ENCODE peak calls at places on chromosome 4, in nine cellular contexts. A is NCI-H2081; X is astrocyte of the hippocampus; R is tibial nerve; V is T-helper 2 cell; C is AG09319; U is naive thymus-derived CD8-positive, alpha-beta T cell; L is CD8-positive, alpha-beta T cell; Q is WTC11. N is an unnamed sample.
A peak's percentile ranks its signal among the peaks of the same experiment; 100 is the strongest.

GRCh38 chr4:163764569-163764968 is 270.1 kb downstream of the TMA16 start:
- DNase-seq in A (no peak), X (no peak), R (no peak), V (no peak), C (no peak), U (no peak), L (no peak), Q (no peak), N (no peak)

GRCh38 chr4:73853246-73853704 is at the start of gene PF4V1:
- DNase-seq in A (no peak), X (peak; percentile 39), R (no peak), V (no peak), C (no peak), U (no peak), L (no peak), Q (peak; percentile 71), N (no peak)

GRCh38 chr4:111937368-111937767 is 207.9 kb upstream of the FAM241A start:
- DNase-seq in A (peak; percentile 46), X (peak; percentile 20), R (no peak), V (no peak), C (peak; percentile 12), U (no peak), L (no peak), Q (no peak), N (no peak)

GRCh38 chr4:156778093-156778492 is 193.5 kb downstream of the PDGFC start:
- DNase-seq in A (no peak), X (peak; percentile 35), R (no peak), V (no peak), C (no peak), U (no peak), L (no peak), Q (no peak), N (no peak)

GRCh38 chr4:140681201-140681600 is 75.0 kb downstream of the TBC1D9 start:
- DNase-seq in A (no peak), X (no peak), R (no peak), V (no peak), C (no peak), U (no peak), L (no peak), Q (no peak), N (no peak)

GRCh38 chr4:85496146-85496849 is 21.3 kb downstream of the ARHGAP24 start:
- DNase-seq in A (no peak), X (peak; percentile 55), R (no peak), V (no peak), C (no peak), U (no peak), L (no peak), Q (no peak), N (no peak)

GRCh38 chr4:2793920-2794706 is 1.2 kb downstream of the SH3BP2 start:
- DNase-seq in A (peak; percentile 11), X (peak; percentile 42), R (peak; percentile 16), V (no peak), C (no peak), U (no peak), L (no peak), Q (peak; percentile 16), N (peak; percentile 12)

GRCh38 chr4:24973471-24974251 is 57.1 kb downstream of the LGI2 start:
- DNase-seq in A (no peak), X (peak; percentile 42), R (no peak), V (no peak), C (no peak), U (no peak), L (no peak), Q (no peak), N (peak; percentile 13)

GRCh38 chr4:8586671-8587468 is 5.7 kb upstream of the CPZ start:
- DNase-seq in A (no peak), X (no peak), R (no peak), V (no peak), C (no peak), U (no peak), L (no peak), Q (peak; percentile 11), N (no peak)

GRCh38 chr4:118817178-118817930 is 18.6 kb downstream of the SEC24D start:
- DNase-seq in A (no peak), X (no peak), R (no peak), V (no peak), C (no peak), U (no peak), L (no peak), Q (no peak), N (no peak)

GRCh38 chr4:121784975-121785374 is 16.1 kb upstream of the EXOSC9 start:
- DNase-seq in A (no peak), X (peak; percentile 95), R (no peak), V (no peak), C (peak; percentile 77), U (no peak), L (no peak), Q (no peak), N (no peak)

GRCh38 chr4:11720292-11720691 is 291.6 kb upstream of the HS3ST1 start:
- DNase-seq in A (peak; percentile 47), X (peak; percentile 58), R (no peak), V (no peak), C (no peak), U (peak; percentile 2), L (no peak), Q (no peak), N (peak; percentile 33)

GRCh38 chr4:1495416-1496115 is 89.3 kb upstream of the NKX1-1 start:
- DNase-seq in A (no peak), X (no peak), R (no peak), V (no peak), C (no peak), U (no peak), L (no peak), Q (peak; percentile 8), N (no peak)

GRCh38 chr4:158090323-158090722 is 82.5 kb downstream of the GASK1B start:
- DNase-seq in A (peak; percentile 4), X (peak; percentile 64), R (no peak), V (no peak), C (peak; percentile 0), U (no peak), L (no peak), Q (no peak), N (no peak)

GRCh38 chr4:13599159-13599558 is 28.4 kb downstream of the BOD1L1 start:
- DNase-seq in A (no peak), X (peak; percentile 11), R (no peak), V (no peak), C (no peak), U (no peak), L (no peak), Q (peak; percentile 45), N (no peak)